ENCODE peak calls at places on chromosomes 16 and 17, in nine cellular contexts. Y, S, K, C, F, P, U, D and Q are unnamed samples.

GRCh38 chr16:87528690-87529579 is 36.1 kb upstream of the ZCCHC14 start:
- DNase-seq in D (no peak), P (no peak), Y (no peak), C (no peak), U (no peak), K (no peak), S (no peak), F (no peak), Q (no peak)

GRCh38 chr17:66602659-66603363 is 232.1 kb upstream of the CACNG5 start:
- DNase-seq in Y (no peak), D (peak), C (no peak), S (no peak), P (no peak), F (no peak), K (no peak), U (no peak), Q (no peak)

GRCh38 chr16:79265701-79266100 is 334.8 kb downstream of the MAF start:
- DNase-seq in F (no peak), U (no peak), K (no peak), Y (no peak), D (no peak), C (no peak), P (no peak), S (no peak), Q (no peak)

GRCh38 chr17:1762233-1762905 is 509 bp downstream of the SERPINF1 start:
- DNase-seq in U (no peak), Y (no peak), P (no peak), K (no peak), F (no peak), C (no peak), S (no peak), D (peak), Q (no peak)

GRCh38 chr16:2194852-2195315 is 1.5 kb downstream of the CASKIN1 start:
- DNase-seq in K (no peak), S (peak), F (no peak), C (peak), U (no peak), D (peak), Y (peak), P (no peak), Q (no peak)

GRCh38 chr16:21260870-21261791 is 17.0 kb downstream of the CRYM start:
- DNase-seq in P (peak), Y (no peak), F (peak), C (no peak), D (peak), K (peak), S (no peak), U (no peak), Q (peak)

GRCh38 chr16:62261760-62262159 is 225.5 kb upstream of the CDH8 start:
- DNase-seq in U (no peak), P (no peak), S (no peak), C (no peak), Y (no peak), D (no peak), F (no peak), K (no peak), Q (no peak)

GRCh38 chr17:79153367-79154130 is 78.9 kb downstream of the ENGASE start:
- DNase-seq in D (no peak), C (no peak), K (no peak), S (no peak), P (no peak), Y (no peak), U (no peak), F (no peak), Q (no peak)

GRCh38 chr17:72514888-72515287 is 394.1 kb downstream of the SOX9 start:
- DNase-seq in D (peak), P (no peak), F (no peak), C (no peak), K (no peak), U (no peak), S (no peak), Y (no peak), Q (no peak)

GRCh38 chr17:32266389-32267269 is 997 bp downstream of the RHBDL3 start:
- DNase-seq in S (no peak), C (peak), Y (peak), D (no peak), K (no peak), F (no peak), P (no peak), U (no peak), Q (no peak)

GRCh38 chr16:5863207-5863606 is 765.6 kb upstream of the EEF2KMT start:
- DNase-seq in K (no peak), P (no peak), D (no peak), U (no peak), C (no peak), S (no peak), Y (no peak), F (no peak), Q (no peak)

GRCh38 chr16:30064746-30065111 is 831 bp upstream of the ALDOA start:
- DNase-seq in S (no peak), P (peak), K (no peak), U (no peak), F (no peak), C (no peak), Y (no peak), D (no peak), Q (no peak)

GRCh38 chr16:11232852-11233726 is 22.9 kb downstream of the SOCS1 start:
- DNase-seq in Y (peak), C (peak), P (peak), F (no peak), U (no peak), D (no peak), K (peak), S (peak), Q (no peak)

GRCh38 chr16:83813818-83814653 is 6.3 kb downstream of the HSBP1 start:
- DNase-seq in Y (no peak), U (peak), P (no peak), K (no peak), C (no peak), D (peak), S (no peak), F (peak), Q (peak)

GRCh38 chr17:17086585-17086984 is 44.3 kb downstream of the MPRIP start:
- DNase-seq in D (no peak), C (no peak), F (no peak), P (no peak), Y (no peak), K (no peak), S (no peak), U (no peak), Q (no peak)

GRCh38 chr16:65515193-65515592 is 393.3 kb upstream of the CDH11 start:
- DNase-seq in K (no peak), S (no peak), Y (no peak), P (no peak), F (no peak), D (no peak), C (no peak), U (no peak), Q (no peak)

GRCh38 chr16:53456625-53457024 is 22.4 kb downstream of the RBL2 start:
- DNase-seq in D (no peak), K (no peak), P (no peak), C (peak), F (no peak), Y (peak), S (peak), U (no peak), Q (no peak)

GRCh38 chr16:69567031-69567680 is 1.4 kb downstream of the NFAT5 start:
- DNase-seq in Y (peak), P (no peak), K (no peak), C (no peak), F (no peak), D (no peak), S (no peak), U (no peak), Q (no peak)

GRCh38 chr17:36614974-36615373 is 13.6 kb downstream of the MRM1 start:
- DNase-seq in D (no peak), F (no peak), K (no peak), P (no peak), U (no peak), S (no peak), Y (no peak), C (no peak), Q (no peak)

GRCh38 chr16:88639231-88640038 is 1.1 kb downstream of the IL17C start:
- DNase-seq in U (no peak), C (no peak), F (no peak), D (no peak), P (peak), K (no peak), S (no peak), Y (peak), Q (no peak)

GRCh38 chr16:1032607-1033006 is 39.9 kb upstream of the SSTR5 start:
- DNase-seq in F (no peak), U (no peak), C (no peak), Y (no peak), P (no peak), K (no peak), D (no peak), S (no peak), Q (no peak)

GRCh38 chr16:86984975-86985655 is 332.1 kb downstream of the C16orf95 start:
- DNase-seq in D (peak), Y (no peak), S (no peak), C (no peak), K (no peak), F (no peak), U (no peak), P (no peak), Q (no peak)

GRCh38 chr16:25291580-25291979 is 33.9 kb upstream of the ZKSCAN2 start:
- DNase-seq in F (no peak), S (no peak), U (no peak), D (no peak), Y (no peak), P (no peak), C (no peak), K (no peak), Q (no peak)

GRCh38 chr17:79399610-79400144 is 211.2 kb downstream of the RBFOX3 start:
- DNase-seq in Y (no peak), C (no peak), D (no peak), F (no peak), S (no peak), K (no peak), P (no peak), U (no peak), Q (no peak)

GRCh38 chr17:57682667-57683066 is 62.4 kb downstream of the CCDC182 start:
- DNase-seq in D (no peak), F (no peak), P (no peak), U (no peak), Y (no peak), K (no peak), S (no peak), C (no peak), Q (no peak)